ENCODE peak calls at places on chromosomes 2 and 18, in six cellular contexts. I is H9, T is GM23338, B is GM06990, E is right cardiac atrium, Y is heart left ventricle. R is an unnamed sample. For H3K27me3, the result is how much of the 10 kb centered on the place peaks cover.

GRCh38 chr2:170017848-170018492 is 160.0 kb upstream of the MYO3B start:
- DNase-seq in I (no peak), E (peak), Y (peak), B (no peak), T (no peak), R (no peak)

GRCh38 chr2:108257757-108258331 is 18.1 kb downstream of the SULT1C3 start:
- DNase-seq in I (no peak), T (no peak), B (no peak), E (no peak), Y (no peak), R (no peak)

GRCh38 chr18:21997207-21998143 is 171.9 kb upstream of the GATA6 start:
- DNase-seq in B (peak), I (no peak), E (no peak), Y (no peak), T (peak), R (no peak)

GRCh38 chr2:168851674-168852320 is 38.4 kb downstream of the SPC25 start:
- DNase-seq in E (peak), B (no peak), T (no peak), I (no peak), Y (no peak), R (peak)

GRCh38 chr2:31151501-31151900 is 13.3 kb upstream of the GALNT14 start:
- DNase-seq in B (no peak), Y (no peak), I (no peak), E (no peak), T (peak), R (no peak)

GRCh38 chr18:57337890-57338289 is 14.5 kb upstream of the ST8SIA3 start:
- DNase-seq in T (no peak), I (no peak), B (no peak), E (no peak), Y (no peak), R (no peak)

GRCh38 chr2:163682695-163683094 is 53.1 kb downstream of the FIGN start:
- DNase-seq in B (no peak), E (no peak), I (no peak), Y (no peak), T (peak), R (no peak)

GRCh38 chr2:136394136-136395060 is 276.4 kb upstream of the CXCR4 start:
- DNase-seq in B (no peak), E (no peak), Y (no peak), I (no peak), T (no peak), R (no peak)

GRCh38 chr2:187424156-187424555 is 23.9 kb downstream of the CALCRL start:
- DNase-seq in E (no peak), T (peak), I (no peak), B (no peak), Y (no peak), R (no peak)

GRCh38 chr2:143700865-143701264 is 571.6 kb downstream of the ARHGAP15 start:
- DNase-seq in E (no peak), T (no peak), Y (no peak), B (no peak), I (no peak), R (no peak)

GRCh38 chr18:5604778-5605177 is 61.0 kb upstream of the EPB41L3 start:
- DNase-seq in E (no peak), Y (no peak), I (no peak), T (peak), B (no peak), R (no peak)

GRCh38 chr2:225379861-225380260 is 19.6 kb upstream of the NYAP2 start:
- DNase-seq in Y (no peak), B (no peak), T (no peak), E (no peak), I (no peak), R (no peak)

GRCh38 chr18:28120811-28121210 is 56.1 kb downstream of the CDH2 start:
- DNase-seq in B (no peak), E (no peak), T (no peak), I (no peak), Y (no peak), R (no peak)

GRCh38 chr2:213920014-213920413 is 490.8 kb upstream of the VWC2L start:
- DNase-seq in Y (no peak), T (no peak), I (no peak), B (no peak), E (no peak), R (no peak)

GRCh38 chr18:79928563-79928960 is 22.9 kb downstream of the SLC66A2 start:
- DNase-seq in B (no peak), Y (peak), I (no peak), T (no peak), E (peak), R (no peak)

GRCh38 chr2:171712051-171712450 is 24.8 kb downstream of the DYNC1I2 start:
- DNase-seq in E (no peak), B (no peak), Y (no peak), I (no peak), T (no peak), R (no peak)

GRCh38 chr2:232577841-232578240 is 27.4 kb downstream of the EIF4E2 start:
- DNase-seq in T (no peak), Y (no peak), E (no peak), B (no peak), I (no peak), R (no peak)

GRCh38 chr2:232013701-232014353 is 52.3 kb downstream of the DIS3L2 start:
- DNase-seq in Y (no peak), I (no peak), T (no peak), E (no peak), B (peak), R (no peak)

GRCh38 chr18:499351-500229 is 911 bp downstream of the COLEC12 start:
- DNase-seq in B (no peak), Y (no peak), I (no peak), E (peak), T (peak), R (no peak)

GRCh38 chr2:119419065-119419464 is 12.6 kb upstream of the TMEM37 start:
- DNase-seq in Y (no peak), E (no peak), I (no peak), B (no peak), T (no peak), R (no peak)

GRCh38 chr2:222307138-222307756 is 8.4 kb upstream of the PAX3 start:
- DNase-seq in Y (no peak), E (no peak), I (peak), T (peak), B (no peak), R (no peak)

GRCh38 chr2:60530660-60531276 is 22.7 kb downstream of the BCL11A start:
- DNase-seq in B (no peak), T (peak), Y (peak), I (no peak), E (peak), R (peak)

GRCh38 chr18:50161806-50162205 is 33.1 kb downstream of the MYO5B start:
- DNase-seq in B (no peak), Y (no peak), E (no peak), T (no peak), I (no peak), R (no peak)

GRCh38 chr2:43000242-43001054 is 208.1 kb upstream of the HAAO start:
- DNase-seq in Y (no peak), I (no peak), B (peak), T (no peak), E (no peak), R (no peak)

GRCh38 chr2:229340086-229340760 is 69.1 kb upstream of the PID1 start:
- DNase-seq in I (no peak), Y (no peak), E (no peak), B (no peak), T (no peak), R (no peak)

GRCh38 chr2:213818436-213818835 is 534.2 kb downstream of the SPAG16 start:
- DNase-seq in B (no peak), Y (no peak), T (no peak), I (no peak), E (no peak), R (no peak)

GRCh38 chr2:127175821-127176354 is 44.2 kb downstream of the CYP27C1 start:
- DNase-seq in I (no peak), T (no peak), Y (no peak), B (no peak), E (no peak), R (peak)

GRCh38 chr2:119760876-119761275 is 1.2 kb downstream of the PTPN4 start:
- DNase-seq in I (no peak), Y (no peak), B (peak), T (no peak), E (no peak), R (no peak)

GRCh38 chr18:79927597-79928562 is 23.6 kb downstream of the SLC66A2 start:
- DNase-seq in B (no peak), T (no peak), E (no peak), I (peak), Y (peak), R (peak)

GRCh38 chr2:96489261-96489660 is 15.9 kb downstream of the NEURL3 start:
- DNase-seq in E (no peak), Y (no peak), I (no peak), T (no peak), B (no peak), R (no peak)

GRCh38 chr2:147559068-147559467 is 285.8 kb upstream of the ACVR2A start:
- DNase-seq in E (no peak), T (no peak), B (no peak), I (no peak), Y (no peak), R (no peak)

GRCh38 chr2:158251356-158251755 is 149.7 kb downstream of the UPP2 start:
- DNase-seq in E (no peak), T (no peak), Y (no peak), B (no peak), I (no peak), R (no peak)

GRCh38 chr2:95077521-95077807 is 44.1 kb downstream of the MRPS5 start:
- DNase-seq in E (no peak), Y (no peak), T (peak), B (no peak), I (no peak), R (no peak)

GRCh38 chr2:102238039-102238756 is 51.4 kb downstream of the IL1RL2 start:
- DNase-seq in I (no peak), Y (peak), E (peak), T (no peak), B (no peak), R (no peak)
- H3K27me3 ChIP-seq in I (under half), Y (under half), E (under half), T (under half), B (under half), R (under half)

GRCh38 chr2:204650611-204651010 is 105.3 kb downstream of the PARD3B start:
- DNase-seq in B (no peak), E (no peak), T (no peak), Y (no peak), I (no peak), R (no peak)
- H3K27me3 ChIP-seq in B (under half), E (under half), T (under half), Y (under half), I (under half), R (under half)

DNA sequence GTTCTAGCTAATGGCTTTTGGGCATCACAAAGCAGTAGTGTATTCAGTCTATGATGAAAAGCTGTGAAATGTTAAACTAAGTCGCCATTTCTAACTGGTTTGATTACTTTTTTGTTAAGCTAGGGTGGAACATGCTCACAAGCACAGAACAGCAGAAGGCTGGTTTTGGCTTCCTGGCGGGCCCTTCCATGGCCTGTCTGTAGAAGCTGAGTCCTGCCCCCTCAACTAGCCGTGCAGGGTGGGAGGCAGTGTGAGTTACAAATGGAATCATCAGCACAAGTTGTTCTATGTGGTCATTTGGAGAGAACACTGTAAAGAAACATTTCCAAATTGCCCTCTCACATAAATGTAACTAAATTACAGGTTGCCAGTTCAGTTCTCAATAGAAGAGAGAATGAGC is 290.8 kb downstream of the ALPK2 start:
- DNase-seq in B (no peak), T (no peak), Y (no peak), E (no peak), I (no peak), R (no peak)
- H3K27me3 ChIP-seq in B (under half), T (under half), Y (under half), E (under half), I (under half), R (under half)

GRCh38 chr2:71934595-71935263 is 212.9 kb downstream of the CYP26B1 start:
- DNase-seq in I (no peak), T (no peak), B (no peak), E (peak), Y (no peak), R (no peak)

GRCh38 chr2:71933467-71934319 is 214.0 kb downstream of the CYP26B1 start:
- DNase-seq in B (no peak), Y (no peak), I (peak), T (peak), E (peak), R (peak)

GRCh38 chr2:71932027-71932779 is 215.5 kb downstream of the CYP26B1 start:
- DNase-seq in Y (peak), I (peak), B (no peak), E (peak), T (no peak), R (no peak)

GRCh38 chr2:71934320-71934593 is 213.4 kb downstream of the CYP26B1 start:
- DNase-seq in Y (no peak), E (no peak), B (no peak), T (no peak), I (no peak), R (no peak)

GRCh38 chr2:71932780-71933466 is 214.7 kb downstream of the CYP26B1 start:
- DNase-seq in B (no peak), T (no peak), Y (no peak), E (peak), I (peak), R (no peak)
- H3K27me3 ChIP-seq in B (under half), T (under half), Y (under half), E (under half), I (under half), R (under half)

GRCh38 chr2:10079192-10079930 is 850 bp downstream of the CYS1 start:
- DNase-seq in E (peak), I (peak), T (peak), B (peak), Y (peak), R (peak)

GRCh38 chr2:10078001-10078400 is 2.2 kb downstream of the CYS1 start:
- DNase-seq in Y (no peak), I (no peak), B (no peak), T (no peak), E (no peak), R (no peak)

GRCh38 chr2:10078704-10079191 is 1.5 kb downstream of the CYS1 start:
- DNase-seq in T (no peak), Y (no peak), I (no peak), E (no peak), B (no peak), R (no peak)

GRCh38 chr2:10080536-10081304 is 509 bp upstream of the CYS1 start:
- DNase-seq in E (peak), Y (no peak), I (no peak), T (peak), B (peak), R (no peak)

DNA sequence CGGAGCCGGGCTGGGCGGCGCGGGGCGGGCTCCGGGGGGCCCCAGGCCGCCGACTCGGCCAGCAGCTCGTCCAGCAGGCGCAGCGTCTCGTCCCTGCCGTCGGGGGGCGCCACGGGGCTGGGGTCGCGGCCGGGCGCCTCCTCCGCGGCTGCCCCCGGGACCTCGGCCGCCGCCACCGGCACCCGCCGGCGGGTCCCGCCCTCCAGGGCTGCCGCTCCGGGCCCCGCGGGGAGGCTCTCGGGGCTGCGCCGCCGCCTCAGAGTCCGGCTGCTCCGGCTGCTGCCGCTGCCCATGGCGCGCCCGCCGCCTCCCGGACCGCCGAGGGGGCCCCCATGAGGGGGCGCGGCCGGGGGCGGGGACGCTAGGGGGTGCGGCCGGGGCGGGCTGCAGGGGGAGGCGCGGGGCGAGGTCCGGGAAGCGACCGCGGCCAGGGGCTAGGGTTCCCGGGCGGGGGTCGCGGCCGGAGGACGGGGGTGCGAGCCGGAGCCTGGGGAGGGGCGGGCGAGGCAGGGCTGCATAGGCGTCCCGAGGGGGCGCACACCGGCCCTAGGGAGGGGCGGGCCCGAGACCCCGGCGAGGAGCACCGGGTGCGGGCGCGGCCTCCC is at the start of gene CYS1:
- DNase-seq in T (peak), B (peak), E (peak), Y (peak), I (peak), R (no peak)
- H3K27me3 ChIP-seq in T (under half), B (under half), E (under half), Y (under half), I (under half), R (under half)

DNA sequence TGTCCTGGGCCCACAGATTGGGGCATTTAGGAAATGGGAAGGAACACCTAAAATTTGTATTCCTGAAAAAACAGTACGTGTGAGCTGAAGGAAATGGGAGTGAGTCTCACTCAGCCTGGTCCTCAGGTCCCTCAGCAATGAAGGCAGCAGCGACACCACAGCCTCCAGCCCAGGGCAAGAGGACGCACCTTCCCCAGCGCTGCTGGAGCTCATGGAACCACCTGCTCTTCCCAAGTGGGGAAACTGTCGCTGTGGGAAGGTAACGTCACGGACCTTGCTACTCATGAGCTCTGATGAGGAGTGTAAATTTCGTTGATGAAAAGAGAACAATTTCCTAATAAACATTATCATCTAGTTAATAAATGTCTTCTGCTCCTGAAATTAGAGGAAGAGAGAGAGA is 323.6 kb downstream of the EIPR1 start:
- DNase-seq in B (no peak), E (no peak), Y (no peak), I (no peak), T (no peak), R (no peak)
- H3K27me3 ChIP-seq in B (under half), E (under half), Y (under half), I (under half), T (under half), R (under half)

GRCh38 chr18:48111547-48111946 is 181.1 kb upstream of the SMAD2 start:
- DNase-seq in E (no peak), I (no peak), B (no peak), T (peak), Y (no peak), R (no peak)

GRCh38 chr18:48108136-48108535 is 177.7 kb upstream of the SMAD2 start:
- DNase-seq in B (no peak), Y (no peak), T (no peak), I (no peak), E (no peak), R (no peak)

GRCh38 chr18:48106976-48107781 is 176.7 kb upstream of the SMAD2 start:
- DNase-seq in B (no peak), Y (no peak), E (no peak), I (peak), T (peak), R (no peak)

GRCh38 chr18:48106498-48106897 is 176.0 kb upstream of the SMAD2 start:
- DNase-seq in I (no peak), E (no peak), B (no peak), Y (no peak), T (no peak), R (no peak)

DNA sequence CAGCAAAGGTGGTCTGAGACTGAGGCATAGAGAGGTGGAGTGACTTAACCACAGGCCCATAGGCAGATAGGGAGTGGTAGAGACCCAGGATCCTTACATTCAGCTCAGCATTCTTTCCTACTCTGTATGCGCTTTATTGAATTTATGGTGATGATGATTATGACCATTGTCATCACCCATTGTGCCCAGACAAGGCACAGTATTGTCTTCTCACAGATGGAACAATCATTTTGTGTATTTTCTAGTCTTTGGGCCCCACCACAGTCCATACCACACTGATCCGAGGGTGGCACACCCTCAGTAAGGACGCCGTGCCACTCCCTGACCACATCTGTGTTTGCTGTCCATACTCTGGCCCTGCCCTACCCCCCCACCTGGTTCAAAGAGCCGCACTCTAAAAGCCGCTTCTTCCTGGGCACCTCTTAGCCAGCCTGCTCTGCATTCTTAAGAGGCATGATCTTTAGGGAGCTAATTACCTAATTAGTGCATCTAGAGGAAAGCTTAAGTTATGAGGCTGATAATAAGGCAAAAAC is 179.6 kb upstream of the SMAD2 start:
- DNase-seq in I (no peak), T (no peak), B (no peak), E (no peak), Y (no peak), R (no peak)
- H3K27me3 ChIP-seq in I (under half), T (under half), B (under half), E (under half), Y (under half), R (under half)

GRCh38 chr2:216372761-216373291 is 543 bp upstream of the MARCHF4 start:
- DNase-seq in Y (no peak), I (no peak), E (no peak), B (no peak), T (no peak), R (no peak)
- H3K27me3 ChIP-seq in Y (under half), I (under half), E (under half), B (under half), T (under half), R (under half)

GRCh38 chr2:189584662-189585061 is 4.1 kb upstream of the SLC40A1 start:
- DNase-seq in E (no peak), I (no peak), B (no peak), Y (no peak), T (no peak), R (no peak)
- H3K27me3 ChIP-seq in E (under half), I (under half), B (under half), Y (under half), T (half or more), R (under half)

DNA sequence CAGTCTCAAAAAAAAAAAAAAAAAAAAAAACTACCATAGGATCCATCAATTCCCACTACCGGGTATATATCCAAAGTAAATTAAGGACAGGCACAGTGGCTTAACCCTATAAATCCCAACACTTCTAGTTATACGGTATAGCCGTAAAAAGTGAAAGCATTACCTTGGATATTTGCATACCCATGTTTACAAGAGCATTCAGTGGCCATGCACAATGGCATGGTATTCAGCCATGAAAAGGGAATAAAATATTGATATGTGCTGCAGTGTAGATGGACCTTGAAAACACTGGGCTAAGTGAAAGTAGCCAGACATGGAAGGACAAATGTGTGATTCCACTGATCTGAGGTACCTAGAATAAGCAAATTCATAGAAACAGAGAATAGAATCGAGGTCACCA is 111.8 kb upstream of the CAB39 start:
- DNase-seq in Y (no peak), E (no peak), T (no peak), I (no peak), B (no peak), R (no peak)
- H3K27me3 ChIP-seq in Y (under half), E (under half), T (under half), I (under half), B (under half), R (under half)